ENCODE peak calls at places on chromosomes 13 and 19, in nine cellular contexts. One of them, this sample, is unnamed.

GRCh38 chr19:36067681-36068080 is 13.0 kb downstream of the WDR62 start:
- DNase-seq in AG10803: no peak
- DNase-seq in GM12865: no peak
- DNase-seq in progenitor cell of endocrine pancreas: no peak
- DNase-seq in osteocyte: no peak
- DNase-seq in NB4: no peak
- DNase-seq in CD4-positive, alpha-beta T cell: no peak
- DNase-seq in WERI-Rb-1: no peak
- DNase-seq in brain microvascular endothelial cell: no peak
- DNase-seq in this sample: no peak

GRCh38 chr19:39727070-39727800 is 10.6 kb downstream of the CLC start:
- DNase-seq in AG10803: no peak
- DNase-seq in GM12865: peak
- DNase-seq in progenitor cell of endocrine pancreas: no peak
- DNase-seq in osteocyte: no peak
- DNase-seq in NB4: no peak
- DNase-seq in CD4-positive, alpha-beta T cell: no peak
- DNase-seq in WERI-Rb-1: no peak
- DNase-seq in brain microvascular endothelial cell: no peak
- DNase-seq in this sample: no peak

GRCh38 chr19:45218887-45219780 is 26.1 kb downstream of the EXOC3L2 start:
- DNase-seq in AG10803: peak
- DNase-seq in GM12865: peak
- DNase-seq in progenitor cell of endocrine pancreas: no peak
- DNase-seq in osteocyte: no peak
- DNase-seq in NB4: no peak
- DNase-seq in CD4-positive, alpha-beta T cell: no peak
- DNase-seq in WERI-Rb-1: no peak
- DNase-seq in brain microvascular endothelial cell: no peak
- DNase-seq in this sample: peak

GRCh38 chr19:49244256-49244655 is 80.7 kb downstream of the SLC6A16 start:
- DNase-seq in AG10803: no peak
- DNase-seq in GM12865: no peak
- DNase-seq in progenitor cell of endocrine pancreas: no peak
- DNase-seq in osteocyte: no peak
- DNase-seq in NB4: no peak
- DNase-seq in CD4-positive, alpha-beta T cell: no peak
- DNase-seq in WERI-Rb-1: no peak
- DNase-seq in brain microvascular endothelial cell: no peak
- DNase-seq in this sample: no peak

GRCh38 chr13:79658333-79658975 is 177.5 kb downstream of the NDFIP2 start:
- DNase-seq in AG10803: no peak
- DNase-seq in GM12865: no peak
- DNase-seq in progenitor cell of endocrine pancreas: no peak
- DNase-seq in osteocyte: no peak
- DNase-seq in NB4: no peak
- DNase-seq in CD4-positive, alpha-beta T cell: no peak
- DNase-seq in WERI-Rb-1: no peak
- DNase-seq in brain microvascular endothelial cell: no peak
- DNase-seq in this sample: no peak

GRCh38 chr19:50959731-50960500 is 7.1 kb upstream of the KLK5 start:
- DNase-seq in AG10803: no peak
- DNase-seq in GM12865: no peak
- DNase-seq in progenitor cell of endocrine pancreas: no peak
- DNase-seq in osteocyte: no peak
- DNase-seq in NB4: peak
- DNase-seq in CD4-positive, alpha-beta T cell: no peak
- DNase-seq in WERI-Rb-1: no peak
- DNase-seq in brain microvascular endothelial cell: no peak
- DNase-seq in this sample: no peak

GRCh38 chr19:4362871-4363545 is 19.6 kb downstream of the MPND start:
- DNase-seq in AG10803: no peak
- DNase-seq in GM12865: no peak
- DNase-seq in progenitor cell of endocrine pancreas: no peak
- DNase-seq in osteocyte: no peak
- DNase-seq in NB4: no peak
- DNase-seq in CD4-positive, alpha-beta T cell: no peak
- DNase-seq in WERI-Rb-1: no peak
- DNase-seq in brain microvascular endothelial cell: no peak
- DNase-seq in this sample: peak

GRCh38 chr13:68234278-68234677 is 1004.1 kb upstream of the PCDH9 start:
- DNase-seq in AG10803: no peak
- DNase-seq in GM12865: no peak
- DNase-seq in progenitor cell of endocrine pancreas: no peak
- DNase-seq in osteocyte: no peak
- DNase-seq in NB4: no peak
- DNase-seq in CD4-positive, alpha-beta T cell: no peak
- DNase-seq in WERI-Rb-1: no peak
- DNase-seq in brain microvascular endothelial cell: peak
- DNase-seq in this sample: no peak

GRCh38 chr13:38705351-38705750 is 18.5 kb downstream of the FREM2 start:
- DNase-seq in AG10803: no peak
- DNase-seq in GM12865: no peak
- DNase-seq in progenitor cell of endocrine pancreas: no peak
- DNase-seq in osteocyte: no peak
- DNase-seq in NB4: no peak
- DNase-seq in CD4-positive, alpha-beta T cell: no peak
- DNase-seq in WERI-Rb-1: no peak
- DNase-seq in brain microvascular endothelial cell: no peak
- DNase-seq in this sample: no peak

GRCh38 chr13:20991741-20992520 is 69.5 kb downstream of the LATS2 start:
- DNase-seq in AG10803: no peak
- DNase-seq in GM12865: no peak
- DNase-seq in progenitor cell of endocrine pancreas: no peak
- DNase-seq in osteocyte: no peak
- DNase-seq in NB4: no peak
- DNase-seq in CD4-positive, alpha-beta T cell: no peak
- DNase-seq in WERI-Rb-1: no peak
- DNase-seq in brain microvascular endothelial cell: no peak
- DNase-seq in this sample: no peak

GRCh38 chr19:48296963-48297734 is 27.3 kb downstream of the ZNF114 start:
- DNase-seq in AG10803: no peak
- DNase-seq in GM12865: no peak
- DNase-seq in progenitor cell of endocrine pancreas: no peak
- DNase-seq in osteocyte: no peak
- DNase-seq in NB4: no peak
- DNase-seq in CD4-positive, alpha-beta T cell: no peak
- DNase-seq in WERI-Rb-1: no peak
- DNase-seq in brain microvascular endothelial cell: no peak
- DNase-seq in this sample: no peak

GRCh38 chr13:47258384-47258783 is 361.5 kb upstream of the HTR2A start:
- DNase-seq in AG10803: peak
- DNase-seq in GM12865: no peak
- DNase-seq in progenitor cell of endocrine pancreas: no peak
- DNase-seq in osteocyte: no peak
- DNase-seq in NB4: no peak
- DNase-seq in CD4-positive, alpha-beta T cell: no peak
- DNase-seq in WERI-Rb-1: no peak
- DNase-seq in brain microvascular endothelial cell: no peak
- DNase-seq in this sample: no peak

DNA sequence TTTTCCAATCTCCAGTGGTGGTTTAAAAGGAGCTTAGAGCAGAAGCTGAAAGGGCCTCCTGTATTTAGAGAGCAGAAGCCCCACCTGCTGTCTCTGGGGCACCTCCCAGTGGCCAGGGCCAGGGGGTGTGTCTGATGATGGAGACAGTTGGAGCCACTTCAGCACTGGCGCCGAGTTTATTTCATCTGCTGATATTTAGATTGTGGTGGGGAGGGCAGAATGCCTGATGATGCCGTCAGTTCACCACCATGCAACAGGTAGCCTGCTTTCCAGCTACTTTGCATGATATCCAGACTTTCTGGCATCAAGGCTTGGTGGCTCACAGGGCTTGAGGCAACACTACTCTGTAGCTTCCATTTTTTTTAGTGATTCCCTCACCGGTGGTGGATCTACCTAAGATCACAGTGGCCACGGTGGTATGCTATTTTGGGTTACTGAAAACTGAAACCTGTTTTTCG is 371.9 kb downstream of the KCNRG start:
- DNase-seq in AG10803: peak
- DNase-seq in GM12865: peak
- DNase-seq in progenitor cell of endocrine pancreas: no peak
- DNase-seq in osteocyte: no peak
- DNase-seq in NB4: peak
- DNase-seq in CD4-positive, alpha-beta T cell: peak
- DNase-seq in WERI-Rb-1: peak
- DNase-seq in brain microvascular endothelial cell: no peak
- DNase-seq in this sample: no peak
- TF ChIP-seq CTCF in AG10803: peak
- TF ChIP-seq CTCF in GM12865: peak
- TF ChIP-seq CTCF in progenitor cell of endocrine pancreas: peak
- TF ChIP-seq CTCF in osteocyte: peak
- TF ChIP-seq CTCF in NB4: peak
- TF ChIP-seq CTCF in CD4-positive, alpha-beta T cell: peak
- TF ChIP-seq CTCF in WERI-Rb-1: peak
- TF ChIP-seq CTCF in brain microvascular endothelial cell: peak
- TF ChIP-seq CTCF in this sample: peak

DNA sequence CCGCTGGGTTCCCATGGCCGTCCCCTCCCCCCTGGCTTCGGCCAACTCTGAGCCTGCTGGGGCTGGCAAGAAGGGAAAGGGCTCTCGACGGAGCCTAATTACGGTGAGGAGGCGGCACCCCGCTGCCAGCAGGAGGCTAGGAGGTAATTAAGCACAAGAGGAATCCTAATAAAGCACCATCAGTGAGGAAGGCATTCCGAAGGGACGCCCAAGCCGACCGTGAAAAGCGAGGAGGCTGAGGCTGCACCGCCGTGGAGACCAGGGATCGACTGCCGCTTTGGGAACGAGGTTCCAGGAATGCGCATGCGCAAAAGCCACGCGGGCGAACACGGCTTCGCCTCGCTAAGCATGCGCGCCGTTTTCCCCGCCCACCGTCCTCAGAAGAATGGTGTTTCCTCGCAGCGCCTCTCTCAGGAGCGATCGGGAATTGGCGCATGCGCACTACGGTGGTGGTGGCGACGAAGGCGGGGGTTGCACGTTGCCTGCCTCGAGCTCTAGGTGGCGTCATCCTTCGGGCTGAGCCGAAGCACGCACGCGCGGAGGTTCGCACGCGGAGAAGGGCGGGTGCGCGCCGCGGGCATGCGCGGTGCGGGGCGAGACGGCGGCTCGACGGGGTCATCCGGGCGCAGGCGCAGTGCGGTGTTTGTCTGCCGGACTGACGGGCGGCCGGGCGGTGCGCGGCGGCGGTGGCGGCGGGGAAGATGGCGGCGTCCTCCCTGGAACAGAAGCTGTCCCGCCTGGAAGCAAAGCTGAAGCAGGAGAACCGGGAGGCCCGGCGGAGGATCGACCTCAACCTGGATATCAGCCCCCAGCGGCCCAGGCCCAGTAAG is at the start of gene MAP2K7:
- DNase-seq in AG10803: peak
- DNase-seq in GM12865: peak
- DNase-seq in progenitor cell of endocrine pancreas: peak
- DNase-seq in osteocyte: peak
- DNase-seq in NB4: peak
- DNase-seq in CD4-positive, alpha-beta T cell: peak
- DNase-seq in WERI-Rb-1: peak
- DNase-seq in brain microvascular endothelial cell: peak
- DNase-seq in this sample: peak
- TF ChIP-seq CTCF in AG10803: peak
- TF ChIP-seq CTCF in GM12865: peak
- TF ChIP-seq CTCF in progenitor cell of endocrine pancreas: peak
- TF ChIP-seq CTCF in osteocyte: peak
- TF ChIP-seq CTCF in NB4: peak
- TF ChIP-seq CTCF in CD4-positive, alpha-beta T cell: peak
- TF ChIP-seq CTCF in WERI-Rb-1: peak
- TF ChIP-seq CTCF in brain microvascular endothelial cell: peak
- TF ChIP-seq CTCF in this sample: peak

GRCh38 chr19:38653028-38653571 is 5.7 kb downstream of the ACTN4 start:
- DNase-seq in AG10803: peak
- DNase-seq in GM12865: no peak
- DNase-seq in progenitor cell of endocrine pancreas: no peak
- DNase-seq in osteocyte: no peak
- DNase-seq in NB4: no peak
- DNase-seq in CD4-positive, alpha-beta T cell: no peak
- DNase-seq in WERI-Rb-1: peak
- DNase-seq in brain microvascular endothelial cell: no peak
- DNase-seq in this sample: no peak

GRCh38 chr19:38650180-38650775 is 2.8 kb downstream of the ACTN4 start:
- DNase-seq in AG10803: no peak
- DNase-seq in GM12865: peak
- DNase-seq in progenitor cell of endocrine pancreas: no peak
- DNase-seq in osteocyte: no peak
- DNase-seq in NB4: no peak
- DNase-seq in CD4-positive, alpha-beta T cell: no peak
- DNase-seq in WERI-Rb-1: peak
- DNase-seq in brain microvascular endothelial cell: no peak
- DNase-seq in this sample: no peak

GRCh38 chr19:38649305-38650179 is 2.1 kb downstream of the ACTN4 start:
- DNase-seq in AG10803: no peak
- DNase-seq in GM12865: no peak
- DNase-seq in progenitor cell of endocrine pancreas: no peak
- DNase-seq in osteocyte: no peak
- DNase-seq in NB4: no peak
- DNase-seq in CD4-positive, alpha-beta T cell: no peak
- DNase-seq in WERI-Rb-1: peak
- DNase-seq in brain microvascular endothelial cell: no peak
- DNase-seq in this sample: no peak

GRCh38 chr19:38648789-38649304 is 1.4 kb downstream of the ACTN4 start:
- DNase-seq in AG10803: no peak
- DNase-seq in GM12865: no peak
- DNase-seq in progenitor cell of endocrine pancreas: no peak
- DNase-seq in osteocyte: no peak
- DNase-seq in NB4: no peak
- DNase-seq in CD4-positive, alpha-beta T cell: no peak
- DNase-seq in WERI-Rb-1: no peak
- DNase-seq in brain microvascular endothelial cell: no peak
- DNase-seq in this sample: no peak

GRCh38 chr19:38650911-38651584 is 3.6 kb downstream of the ACTN4 start:
- DNase-seq in AG10803: peak
- DNase-seq in GM12865: no peak
- DNase-seq in progenitor cell of endocrine pancreas: no peak
- DNase-seq in osteocyte: no peak
- DNase-seq in NB4: peak
- DNase-seq in CD4-positive, alpha-beta T cell: no peak
- DNase-seq in WERI-Rb-1: no peak
- DNase-seq in brain microvascular endothelial cell: no peak
- DNase-seq in this sample: no peak
- TF ChIP-seq CTCF in AG10803: peak
- TF ChIP-seq CTCF in GM12865: no peak
- TF ChIP-seq CTCF in progenitor cell of endocrine pancreas: no peak
- TF ChIP-seq CTCF in osteocyte: no peak
- TF ChIP-seq CTCF in NB4: no peak
- TF ChIP-seq CTCF in CD4-positive, alpha-beta T cell: no peak
- TF ChIP-seq CTCF in WERI-Rb-1: no peak
- TF ChIP-seq CTCF in brain microvascular endothelial cell: no peak
- TF ChIP-seq CTCF in this sample: no peak

DNA sequence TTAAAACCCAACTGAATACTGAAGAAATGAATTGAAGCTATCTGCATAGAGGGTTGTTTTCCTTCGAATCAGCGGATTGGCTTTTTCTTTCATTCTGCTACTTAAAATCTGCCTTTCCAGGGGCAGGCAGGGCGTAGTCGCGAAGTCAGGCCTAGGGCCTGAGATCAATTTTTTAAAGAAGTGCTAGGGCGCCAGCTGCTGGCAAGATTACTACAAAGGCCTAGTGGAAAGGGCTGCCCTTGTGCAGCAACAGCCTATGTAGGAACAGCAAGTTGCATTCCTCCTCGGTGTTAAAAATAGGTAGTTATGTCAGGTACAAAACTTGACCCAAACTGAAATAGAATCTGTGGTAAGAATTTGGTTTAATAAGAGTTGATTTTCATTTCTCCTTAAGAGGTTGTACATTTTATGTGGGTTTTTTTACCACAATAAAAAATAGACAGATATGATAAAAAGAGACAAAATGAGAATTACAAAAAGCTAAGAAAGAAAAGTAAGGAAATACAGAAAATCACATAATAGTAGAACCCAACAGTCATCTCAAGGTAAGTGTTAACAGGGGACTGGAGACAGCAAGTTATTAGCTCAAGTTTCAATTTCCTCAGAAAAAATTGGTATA is 9.5 kb upstream of the URAD start:
- DNase-seq in AG10803: peak
- DNase-seq in GM12865: peak
- DNase-seq in progenitor cell of endocrine pancreas: no peak
- DNase-seq in osteocyte: no peak
- DNase-seq in NB4: peak
- DNase-seq in CD4-positive, alpha-beta T cell: no peak
- DNase-seq in WERI-Rb-1: peak
- DNase-seq in brain microvascular endothelial cell: peak
- DNase-seq in this sample: no peak
- TF ChIP-seq CTCF in AG10803: peak
- TF ChIP-seq CTCF in GM12865: peak
- TF ChIP-seq CTCF in progenitor cell of endocrine pancreas: peak
- TF ChIP-seq CTCF in osteocyte: peak
- TF ChIP-seq CTCF in NB4: peak
- TF ChIP-seq CTCF in CD4-positive, alpha-beta T cell: no peak
- TF ChIP-seq CTCF in WERI-Rb-1: peak
- TF ChIP-seq CTCF in brain microvascular endothelial cell: peak
- TF ChIP-seq CTCF in this sample: peak